ENCODE peak calls at places on chromosomes 7 and 10, in seven cellular contexts. G is effector memory CD8-positive, alpha-beta T cell; Z is stimulated activated naive B cell treated with anti-CD40 and anti-IgM and Interleukin-4, amounts not matched to agents 10 μg/mL and 1 μg/mL and 100 μg/mL, for 72 hours; U is activated T-cell treated with anti-CD3 and anti-CD28 coated beads for 4 hours; O is T follicular helper cell; C is substantia nigra; P is kidney epithelial cell. X is an unnamed sample.

GRCh38 chr10:74383617-74384016 is 232.6 kb downstream of the ADK start:
- DNase-seq in G (no peak), Z (no peak), U (no peak), O (no peak), C (no peak), P (no peak), X (no peak)

GRCh38 chr7:70952311-70952710 is 179.6 kb upstream of the GALNT17 start:
- DNase-seq in G (no peak), Z (no peak), U (no peak), O (no peak), C (no peak), P (no peak), X (no peak)

GRCh38 chr10:107031981-107032699 is 132.4 kb downstream of the SORCS1 start:
- DNase-seq in G (no peak), Z (no peak), U (no peak), O (no peak), C (no peak), P (peak; percentile 5), X (no peak)

GRCh38 chr10:78899996-78900714 is 168.6 kb upstream of the ZMIZ1 start:
- DNase-seq in G (no peak), Z (no peak), U (no peak), O (no peak), C (no peak), P (no peak), X (no peak)

GRCh38 chr7:40836218-40836617 is 701.4 kb downstream of the SUGCT start:
- DNase-seq in G (no peak), Z (no peak), U (no peak), O (no peak), C (no peak), P (no peak), X (no peak)

GRCh38 chr7:3974329-3974728 is 673.3 kb downstream of the SDK1 start:
- DNase-seq in G (no peak), Z (no peak), U (no peak), O (no peak), C (no peak), P (no peak), X (no peak)

GRCh38 chr7:12475362-12476063 is 71.8 kb upstream of the VWDE start:
- DNase-seq in G (no peak), Z (no peak), U (no peak), O (no peak), C (no peak), P (no peak), X (no peak)

GRCh38 chr7:157397751-157398691 is 61.2 kb downstream of the DNAJB6 start:
- DNase-seq in G (no peak), Z (no peak), U (no peak), O (no peak), C (no peak), P (no peak), X (peak; percentile 13)

GRCh38 chr7:1152492-1152891 is 7.5 kb downstream of the ZFAND2A start:
- DNase-seq in G (no peak), Z (no peak), U (no peak), O (no peak), C (no peak), P (no peak), X (no peak)

GRCh38 chr7:2541291-2542010 is 13.9 kb downstream of the BRAT1 start:
- DNase-seq in G (no peak), Z (no peak), U (no peak), O (no peak), C (no peak), P (no peak), X (no peak)

GRCh38 chr7:32958046-32959025 is 1.1 kb downstream of the FKBP9 start:
- DNase-seq in G (no peak), Z (no peak), U (no peak), O (no peak), C (no peak), P (no peak), X (no peak)

GRCh38 chr7:35513192-35513591 is 181.7 kb downstream of the HERPUD2 start:
- DNase-seq in G (no peak), Z (no peak), U (no peak), O (no peak), C (no peak), P (no peak), X (no peak)

GRCh38 chr10:103739039-103739764 is 116.2 kb downstream of the SH3PXD2A start:
- DNase-seq in G (no peak), Z (no peak), U (no peak), O (no peak), C (no peak), P (no peak), X (peak; percentile 81)

GRCh38 chr10:116748041-116748440 is 5.7 kb upstream of the HSPA12A start:
- DNase-seq in G (no peak), Z (no peak), U (no peak), O (no peak), C (no peak), P (no peak), X (peak; percentile 7)

GRCh38 chr7:1060315-1061080 is 16.2 kb downstream of the GPR146 start:
- DNase-seq in G (no peak), Z (peak; percentile 53), U (no peak), O (no peak), C (no peak), P (no peak), X (no peak)

GRCh38 chr7:138727336-138728099 is 26.4 kb upstream of the SVOPL start:
- DNase-seq in G (no peak), Z (no peak), U (no peak), O (no peak), C (no peak), P (no peak), X (no peak)

GRCh38 chr7:78301361-78301760 is 502.8 kb downstream of the PHTF2 start:
- DNase-seq in G (no peak), Z (no peak), U (no peak), O (no peak), C (no peak), P (peak; percentile 23), X (no peak)

GRCh38 chr10:72375585-72375984 is 20.9 kb upstream of the DNAJB12 start:
- DNase-seq in G (no peak), Z (no peak), U (no peak), O (no peak), C (peak; percentile 4), P (no peak), X (no peak)

GRCh38 chr10:71068811-71069411 is 143.5 kb upstream of the UNC5B start:
- DNase-seq in G (no peak), Z (no peak), U (no peak), O (no peak), C (no peak), P (no peak), X (no peak)

GRCh38 chr7:155669717-155670505 is 25.4 kb downstream of the RBM33 start:
- DNase-seq in G (no peak), Z (no peak), U (no peak), O (no peak), C (no peak), P (no peak), X (no peak)

X was measured in T1000.